ENCODE peak calls at places on chromosome 1, in four cellular contexts. E is heart right ventricle, Y is AG09309, R is omental fat pad. C is an unnamed sample.

GRCh38 chr1:170273556-170274501 is 128.1 kb downstream of the NTMT2 start:
- DNase-seq in R (no peak), E (peak), Y (peak), C (peak)

GRCh38 chr1:1980467-1981141 is 23.0 kb downstream of the CFAP74 start:
- DNase-seq in R (no peak), Y (no peak), E (no peak), C (no peak)

GRCh38 chr1:206050655-206051235 is 2.2 kb upstream of the RHEX start:
- DNase-seq in Y (no peak), E (no peak), R (no peak), C (no peak)

GRCh38 chr1:8554956-8555534 is 237.1 kb downstream of the SLC45A1 start:
- DNase-seq in R (no peak), E (no peak), Y (no peak), C (no peak)

GRCh38 chr1:12080773-12081556 is 17.9 kb downstream of the TNFRSF8 start:
- DNase-seq in Y (no peak), R (no peak), E (no peak), C (no peak)

GRCh38 chr1:112706505-112707216 is at the start of gene RHOC:
- DNase-seq in Y (no peak), R (no peak), E (peak), C (peak)

GRCh38 chr1:234735976-234736375 is 126.0 kb upstream of the IRF2BP2 start:
- DNase-seq in E (no peak), R (no peak), Y (no peak), C (no peak)

GRCh38 chr1:212916395-212917133 is 33.8 kb upstream of the VASH2 start:
- DNase-seq in R (no peak), Y (no peak), E (peak), C (peak)

GRCh38 chr1:198175418-198176170 is 18.8 kb downstream of the NEK7 start:
- DNase-seq in R (no peak), Y (no peak), E (no peak), C (peak)

GRCh38 chr1:228370941-228371740 is 35.5 kb downstream of the TRIM11 start:
- DNase-seq in E (peak), R (no peak), Y (no peak), C (no peak)

GRCh38 chr1:169509354-169509753 is 23.6 kb upstream of the SLC19A2 start:
- DNase-seq in E (no peak), Y (no peak), R (no peak), C (no peak)

GRCh38 chr1:218347713-218348627 is 2.8 kb downstream of the TGFB2 start:
- DNase-seq in E (no peak), R (no peak), Y (no peak), C (no peak)

GRCh38 chr1:44423706-44424546 is 18.9 kb downstream of the RNF220 start:
- DNase-seq in Y (peak), E (peak), R (no peak), C (peak)

GRCh38 chr1:31573261-31573660 is 3.1 kb upstream of the TINAGL1 start:
- DNase-seq in E (no peak), R (no peak), Y (no peak), C (no peak)

GRCh38 chr1:67019121-67019520 is 34.8 kb downstream of the SLC35D1 start:
- DNase-seq in Y (no peak), E (no peak), R (no peak), C (no peak)

GRCh38 chr1:201421041-201421440 is 489 bp downstream of the TNNI1 start:
- DNase-seq in R (no peak), Y (no peak), E (no peak), C (no peak)

GRCh38 chr1:62774971-62775578 is 8.9 kb upstream of the ATG4C start:
- DNase-seq in Y (no peak), R (no peak), E (no peak), C (no peak)

GRCh38 chr1:30672661-30673060 is 50.7 kb downstream of the MATN1 start:
- DNase-seq in Y (no peak), R (no peak), E (no peak), C (peak)

DNA sequence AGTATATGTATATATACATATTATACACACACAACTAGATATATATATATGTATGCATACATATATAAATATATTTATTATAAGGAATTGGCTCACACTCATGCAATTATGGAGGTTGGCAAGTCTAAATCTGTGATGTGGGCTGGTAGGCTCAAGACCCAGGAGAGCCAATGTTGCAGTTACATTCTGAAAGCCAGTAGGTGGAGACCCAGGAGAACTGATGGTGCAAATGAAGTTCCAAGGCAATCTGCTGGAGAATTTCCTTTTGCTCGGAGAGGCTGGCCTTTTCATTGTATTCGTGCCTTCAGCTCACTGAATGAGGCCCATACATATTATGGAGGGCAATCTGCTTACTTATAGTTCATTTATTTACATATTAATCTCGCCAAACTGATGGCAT is 9.4 kb downstream of the IVL start:
- DNase-seq in Y (no peak), E (no peak), R (no peak), C (no peak)
- TF ChIP-seq CTCF in Y (no peak), E (no peak), R (no peak), C (peak)

GRCh38 chr1:41323243-41323642 is 38.0 kb upstream of the FOXO6 start:
- DNase-seq in R (no peak), E (no peak), Y (no peak), C (no peak)
- TF ChIP-seq CTCF in R (no peak), E (no peak), Y (no peak), C (no peak)

DNA sequence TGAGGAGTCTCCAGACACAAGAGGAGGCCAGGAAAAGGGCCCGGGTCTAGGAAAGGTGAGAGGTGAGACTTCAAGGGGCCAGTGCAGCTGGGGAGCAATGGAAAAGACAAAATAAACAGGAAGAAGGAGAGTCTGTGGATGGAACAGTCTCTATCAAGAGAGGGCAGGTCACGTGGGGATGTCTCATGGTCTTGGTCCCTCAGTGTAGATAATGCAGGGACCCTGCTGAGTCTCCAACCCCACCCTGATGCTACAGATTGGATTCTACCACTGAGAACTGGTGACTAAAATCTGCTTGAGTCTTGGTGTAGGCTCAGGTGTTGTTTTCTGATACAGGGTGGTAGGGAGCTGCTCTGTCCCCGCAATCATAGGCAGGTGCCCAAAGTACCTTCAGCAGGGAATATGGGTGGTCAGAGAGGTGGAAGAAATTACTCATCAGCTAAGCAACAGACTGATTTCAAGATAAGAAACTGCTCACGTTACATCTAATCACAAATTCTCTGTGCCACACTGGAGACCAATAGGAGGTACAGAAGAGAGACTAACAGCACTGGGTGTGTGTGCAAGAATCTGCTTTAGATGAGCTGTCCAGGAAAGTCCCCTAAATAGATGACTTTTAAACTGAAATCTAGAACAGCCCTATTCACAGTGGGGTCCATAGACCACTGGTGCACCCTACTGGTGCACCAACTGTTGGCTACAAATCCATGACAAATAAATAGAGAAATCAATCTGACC is 101.5 kb upstream of the TLR5 start:
- DNase-seq in R (no peak), E (no peak), Y (no peak), C (no peak)
- TF ChIP-seq CTCF in R (no peak), E (peak), Y (peak), C (peak)

DNA sequence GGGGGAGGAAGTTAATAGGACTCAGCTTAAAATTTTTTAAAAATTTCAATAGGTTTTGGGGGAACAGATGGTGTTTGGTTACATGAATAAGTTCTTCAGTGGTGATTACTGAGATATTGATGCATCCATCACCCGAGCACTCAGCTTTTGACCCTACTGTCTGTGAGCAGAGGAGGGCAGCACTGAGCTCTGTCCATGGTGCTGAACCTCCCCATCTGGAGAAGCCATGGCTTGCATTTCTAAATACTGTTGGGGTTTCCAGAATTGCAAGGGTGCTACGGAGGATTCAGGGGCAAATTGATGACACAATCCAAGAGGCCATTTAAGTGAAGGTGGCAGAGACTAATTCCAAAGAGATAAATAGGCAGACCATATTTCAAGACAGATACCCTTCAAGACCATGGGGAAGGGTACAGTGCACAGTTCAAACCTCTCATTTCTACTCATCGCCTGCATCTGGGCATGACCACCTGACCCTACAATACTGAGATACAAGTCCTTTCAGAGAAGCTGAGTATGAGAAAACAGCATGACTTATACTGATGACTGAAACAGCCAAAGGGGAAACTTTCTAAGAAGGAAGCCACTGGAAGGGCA is 17.2 kb downstream of the SYT2 start:
- DNase-seq in E (peak), Y (no peak), R (peak), C (peak)
- TF ChIP-seq CTCF in E (peak), Y (peak), R (no peak), C (peak)

GRCh38 chr1:185593271-185593670 is 140.9 kb upstream of the HMCN1 start:
- DNase-seq in Y (no peak), R (no peak), E (no peak), C (no peak)

GRCh38 chr1:185594786-185595410 is 139.3 kb upstream of the HMCN1 start:
- DNase-seq in R (no peak), E (no peak), Y (no peak), C (no peak)

GRCh38 chr1:185598326-185598725 is 135.9 kb upstream of the HMCN1 start:
- DNase-seq in E (no peak), R (no peak), Y (no peak), C (no peak)

GRCh38 chr1:185601189-185601588 is 133.0 kb upstream of the HMCN1 start:
- DNase-seq in E (no peak), R (no peak), Y (no peak), C (no peak)

DNA sequence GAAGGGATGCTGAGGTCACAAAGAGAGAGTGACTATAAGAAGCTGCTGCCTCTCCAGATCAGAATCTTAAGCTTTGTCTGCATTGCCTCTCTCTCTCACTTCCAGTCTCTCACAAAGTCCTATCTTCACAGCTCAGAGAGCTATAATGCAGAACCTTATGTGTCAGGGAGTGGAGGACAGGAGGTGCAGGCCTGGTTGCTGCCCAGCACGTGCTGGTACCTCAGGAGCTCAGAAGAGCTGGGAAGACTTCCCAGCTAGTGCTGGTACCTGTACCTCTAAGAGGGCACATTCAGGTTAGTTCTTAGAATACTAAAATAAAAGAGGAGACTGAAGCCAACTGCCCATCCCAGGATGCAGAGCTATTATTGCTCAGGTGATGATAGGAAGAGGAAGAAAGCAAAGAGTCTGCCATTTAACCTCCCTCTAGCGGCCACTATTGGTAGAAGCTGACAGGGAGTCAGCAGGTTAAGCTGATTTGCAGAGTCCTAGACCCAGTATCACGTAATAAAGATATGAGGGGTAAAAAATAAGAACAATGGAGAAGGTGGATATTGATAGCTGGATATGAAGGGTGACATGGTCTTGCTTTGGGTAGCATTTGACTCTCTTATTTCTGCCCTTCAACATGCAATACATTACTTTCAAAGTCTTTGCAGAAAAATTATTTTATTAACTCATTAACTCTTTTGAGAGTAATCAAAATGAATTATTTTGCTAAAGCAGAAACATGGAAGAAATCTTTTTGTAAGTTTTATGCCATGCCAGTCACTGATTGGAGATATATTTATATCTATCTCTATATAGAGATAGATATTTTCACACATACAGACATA is 138.1 kb upstream of the HMCN1 start:
- DNase-seq in R (no peak), E (no peak), Y (no peak), C (peak)
- TF ChIP-seq CTCF in R (no peak), E (peak), Y (peak), C (peak)